ENCODE peak calls at places on chromosomes 5 and 9, in nine cellular contexts. P is heart left ventricle, H is neural progenitor cell, C is upper lobe of right lung, S is retinal pigment epithelial cell, B is left lung, D is left ventricle myocardium inferior, N is tibial artery, V is IMR-90. X is an unnamed sample.

GRCh38 chr9:130308081-130308571 is 42.6 kb downstream of the HMCN2 start:
- DNase-seq in B (no peak), S (no peak), H (no peak), D (no peak), P (no peak), N (no peak), V (no peak), C (no peak), X (no peak)

GRCh38 chr9:123360161-123361085 is 4.4 kb downstream of the CRB2 start:
- DNase-seq in D (no peak), C (peak), H (peak), N (no peak), B (peak), S (peak), P (no peak), V (no peak), X (no peak)

GRCh38 chr5:160221082-160221481 is 8.2 kb upstream of the FABP6 start:
- DNase-seq in C (no peak), H (no peak), D (no peak), S (no peak), N (no peak), P (no peak), B (no peak), V (no peak), X (no peak)

GRCh38 chr5:135127604-135128240 is 93.7 kb upstream of the PITX1 start:
- DNase-seq in H (no peak), D (no peak), P (no peak), V (peak), B (no peak), N (no peak), C (no peak), S (no peak), X (peak)

GRCh38 chr5:40754381-40755092 is 1.2 kb downstream of the TTC33 start:
- DNase-seq in B (no peak), H (peak), S (no peak), V (peak), P (no peak), C (no peak), N (no peak), D (no peak), X (no peak)

GRCh38 chr5:112467467-112467866 is 48.4 kb upstream of the EPB41L4A start:
- DNase-seq in S (no peak), C (no peak), N (no peak), B (no peak), D (no peak), P (no peak), H (no peak), V (no peak), X (no peak)

GRCh38 chr5:139845846-139846681 is 50.5 kb downstream of the PSD2 start:
- DNase-seq in V (no peak), N (peak), S (no peak), C (peak), D (no peak), B (no peak), H (no peak), P (no peak), X (no peak)

GRCh38 chr5:52989025-52989780 is at the start of gene ITGA2:
- DNase-seq in P (peak), V (peak), H (peak), B (peak), S (no peak), D (peak), N (peak), C (peak), X (peak)

GRCh38 chr9:114149181-114149580 is 6.2 kb upstream of the COL27A1 start:
- DNase-seq in B (no peak), V (no peak), P (no peak), N (no peak), S (no peak), H (no peak), D (no peak), C (no peak), X (no peak)

GRCh38 chr9:114151426-114151956 is 3.8 kb upstream of the COL27A1 start:
- DNase-seq in S (no peak), N (no peak), P (no peak), D (no peak), V (no peak), C (no peak), B (no peak), H (no peak), X (no peak)

GRCh38 chr9:114146735-114147134 is 8.6 kb upstream of the COL27A1 start:
- DNase-seq in P (no peak), S (no peak), N (no peak), H (no peak), D (no peak), B (no peak), C (no peak), V (no peak), X (no peak)

GRCh38 chr9:114150608-114151007 is 4.7 kb upstream of the COL27A1 start:
- DNase-seq in N (no peak), D (no peak), P (no peak), V (no peak), C (no peak), H (no peak), B (no peak), S (no peak), X (no peak)

GRCh38 chr9:114149765-114150340 is 5.5 kb upstream of the COL27A1 start:
- DNase-seq in V (no peak), B (no peak), D (no peak), H (no peak), P (no peak), C (no peak), S (no peak), N (no peak), X (no peak)
- H3K4me3 ChIP-seq in V (no peak), B (no peak), D (no peak), H (no peak), P (no peak), C (no peak), S (no peak), N (no peak), X (no peak)

GRCh38 chr5:119343042-119343441 is 12.8 kb upstream of the TNFAIP8 start:
- DNase-seq in C (no peak), S (no peak), H (no peak), N (no peak), V (peak), D (no peak), P (no peak), B (no peak), X (no peak)

GRCh38 chr5:119340597-119341218 is 15.1 kb upstream of the TNFAIP8 start:
- DNase-seq in V (no peak), D (no peak), C (no peak), N (no peak), B (no peak), H (no peak), S (no peak), P (no peak), X (no peak)

GRCh38 chr5:119339965-119340364 is 15.9 kb upstream of the TNFAIP8 start:
- DNase-seq in H (no peak), V (no peak), C (no peak), S (no peak), N (no peak), D (no peak), B (no peak), P (no peak), X (no peak)

GRCh38 chr5:119342414-119342813 is 13.4 kb upstream of the TNFAIP8 start:
- DNase-seq in S (no peak), D (no peak), N (no peak), P (no peak), H (no peak), B (no peak), V (no peak), C (no peak), X (no peak)

GRCh38 chr5:119341452-119342349 is 14.1 kb upstream of the TNFAIP8 start:
- DNase-seq in C (no peak), P (no peak), S (no peak), V (no peak), B (no peak), H (no peak), N (no peak), D (no peak), X (no peak)
- H3K4me3 ChIP-seq in C (peak), P (no peak), S (no peak), V (no peak), B (no peak), H (no peak), N (no peak), D (no peak), X (no peak)

DNA sequence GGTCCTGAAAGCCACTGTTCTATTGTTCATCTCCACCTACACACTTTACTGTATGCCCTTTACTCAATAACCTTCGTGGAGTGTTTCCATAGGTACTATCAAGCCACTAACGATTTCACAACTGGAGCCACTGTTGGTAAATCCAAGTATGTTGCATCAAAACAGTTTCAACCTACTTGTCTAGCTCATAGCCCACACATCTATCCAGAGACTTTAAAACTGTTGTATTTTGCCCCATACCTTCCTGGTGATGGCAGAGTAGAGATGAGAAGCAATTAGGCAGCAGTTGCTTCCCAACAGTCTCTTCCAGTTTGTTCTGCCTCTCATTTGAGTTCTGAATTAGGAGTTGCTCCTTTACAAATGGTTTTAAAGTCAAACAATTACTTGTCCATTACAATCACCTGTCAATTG is 607 bp downstream of the FAXDC2 start:
- DNase-seq in B (no peak), C (no peak), D (no peak), S (no peak), H (no peak), V (peak), P (no peak), N (no peak), X (peak)
- H3K4me3 ChIP-seq in B (peak), C (peak), D (peak), S (peak), H (peak), V (peak), P (peak), N (peak), X (no peak)

DNA sequence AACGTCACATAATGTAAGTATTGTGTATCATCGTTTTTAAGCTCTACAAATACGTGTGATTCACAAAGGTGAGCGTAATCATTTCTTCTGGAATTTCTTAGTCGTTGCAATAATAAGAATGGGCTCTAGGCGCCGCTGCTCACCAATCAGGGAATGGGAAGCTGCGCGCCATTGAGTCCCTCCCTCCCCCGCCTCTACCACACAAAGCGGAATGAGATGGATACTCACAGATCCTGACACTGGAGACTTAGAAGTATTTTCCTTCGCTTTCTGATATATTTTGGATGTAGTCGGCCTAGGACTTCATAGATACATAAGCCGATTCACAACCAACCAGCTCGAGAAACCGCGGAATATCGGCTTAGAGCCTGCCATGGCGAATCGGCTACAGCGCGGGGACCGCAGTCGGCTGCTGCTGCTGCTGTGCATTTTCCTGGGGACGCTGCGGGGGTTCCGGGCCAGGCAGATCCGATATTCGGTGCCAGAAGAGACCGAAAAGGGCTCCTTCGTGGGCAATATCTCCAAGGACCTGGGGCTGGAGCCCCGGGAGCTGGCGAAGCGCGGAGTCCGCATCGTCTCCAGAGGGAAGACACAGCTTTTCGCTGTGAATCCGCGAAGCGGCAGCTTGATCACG is at the start of gene PCDHGA11:
- DNase-seq in D (no peak), C (no peak), S (no peak), B (no peak), V (peak), H (peak), N (no peak), P (peak), X (peak)
- H3K4me3 ChIP-seq in D (peak), C (peak), S (peak), B (peak), V (peak), H (peak), N (peak), P (peak), X (no peak)

DNA sequence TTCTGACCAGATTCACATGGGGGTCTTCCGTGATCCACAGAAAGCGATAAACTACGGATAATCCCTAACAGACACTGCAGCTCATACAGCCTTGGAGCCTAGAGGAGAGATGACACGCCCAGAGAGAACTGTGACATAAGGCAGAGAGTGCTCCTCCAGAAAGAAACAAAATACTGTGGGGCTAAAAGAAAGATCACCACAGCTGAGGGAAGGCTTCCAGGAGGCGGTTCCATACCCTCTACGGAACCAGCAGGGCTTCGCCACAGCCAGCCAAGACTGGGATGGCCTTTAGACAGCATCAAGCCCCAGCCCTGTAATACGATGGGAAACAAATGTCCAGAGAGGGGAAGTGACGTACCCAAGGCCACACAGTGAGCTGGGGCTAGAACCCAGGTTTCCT is 19.3 kb downstream of the GPX3 start:
- DNase-seq in N (no peak), D (no peak), V (no peak), S (no peak), P (no peak), C (no peak), H (no peak), B (no peak), X (no peak)
- H3K4me3 ChIP-seq in N (no peak), D (no peak), V (no peak), S (no peak), P (no peak), C (no peak), H (no peak), B (no peak), X (no peak)

DNA sequence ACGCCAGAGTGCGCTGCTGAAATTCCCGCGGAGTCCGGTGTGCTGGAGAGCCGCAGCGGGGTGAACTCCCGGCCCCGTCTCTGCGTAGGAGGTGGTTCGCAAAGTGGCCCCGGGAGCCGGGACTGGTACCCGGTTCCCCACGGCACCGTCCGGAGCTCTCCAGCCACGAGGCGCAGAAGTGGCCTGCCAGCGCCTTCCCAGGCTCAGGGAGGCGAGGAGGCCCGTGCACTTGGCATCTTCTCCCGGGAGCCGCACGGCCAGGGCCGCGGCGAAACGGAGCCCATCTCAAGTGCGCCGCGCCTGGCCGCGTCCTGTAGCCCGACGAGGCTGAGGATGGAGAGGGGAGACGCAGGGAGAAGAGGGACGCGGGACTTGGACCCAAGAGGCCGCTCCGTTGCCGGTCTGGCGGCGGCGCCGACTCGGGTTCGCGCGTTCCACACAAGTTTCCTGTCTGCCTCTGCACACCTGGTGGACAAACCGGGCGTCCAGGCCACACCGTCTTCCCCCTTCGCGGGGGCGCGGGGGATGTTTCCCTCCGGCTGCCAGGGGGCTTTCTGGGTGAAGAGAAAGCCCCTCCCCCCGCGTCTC is 1.0 kb upstream of the IRX1 start:
- DNase-seq in H (peak), P (no peak), B (no peak), S (no peak), C (no peak), V (no peak), D (no peak), N (no peak), X (peak)
- H3K4me3 ChIP-seq in H (peak), P (peak), B (peak), S (no peak), C (peak), V (no peak), D (peak), N (peak), X (peak)

DNA sequence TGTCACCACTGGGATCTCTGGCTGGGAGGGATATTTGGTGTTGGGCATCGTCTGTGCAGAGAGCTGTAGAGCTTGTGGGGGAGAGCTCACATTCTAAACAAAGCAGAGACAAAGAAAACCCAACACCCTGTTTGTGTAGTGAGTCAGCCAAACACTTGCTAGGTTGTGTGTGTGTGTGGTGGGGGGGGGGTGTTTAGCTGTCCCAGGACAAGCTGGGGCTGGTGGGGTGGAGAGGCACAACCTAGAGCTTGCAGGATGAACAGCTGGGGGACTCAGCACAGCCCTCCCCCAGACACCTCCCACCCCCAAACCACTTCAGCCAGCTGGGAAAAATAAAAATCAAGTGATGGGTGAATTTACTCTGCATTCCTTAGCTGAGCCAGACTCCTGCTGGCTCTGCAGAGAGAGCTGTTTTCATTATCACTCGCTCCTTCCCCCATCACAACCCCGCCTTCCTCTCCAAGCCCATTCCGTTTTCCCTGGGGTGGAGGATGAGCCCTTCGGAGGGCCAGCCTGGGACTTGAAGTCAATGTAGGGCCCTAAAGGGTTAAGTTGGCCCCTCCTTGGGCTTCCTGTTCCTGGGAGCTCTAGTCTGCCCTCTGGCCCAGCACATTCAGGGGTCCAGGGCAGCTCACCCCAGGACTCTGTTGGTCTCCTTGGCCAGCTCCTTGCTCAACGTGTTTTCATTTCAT is 2.6 kb downstream of the OLFML2A start:
- DNase-seq in P (peak), N (peak), D (no peak), C (peak), H (peak), S (peak), B (no peak), V (peak), X (peak)
- H3K4me3 ChIP-seq in P (no peak), N (no peak), D (peak), C (no peak), H (peak), S (no peak), B (no peak), V (no peak), X (no peak)

DNA sequence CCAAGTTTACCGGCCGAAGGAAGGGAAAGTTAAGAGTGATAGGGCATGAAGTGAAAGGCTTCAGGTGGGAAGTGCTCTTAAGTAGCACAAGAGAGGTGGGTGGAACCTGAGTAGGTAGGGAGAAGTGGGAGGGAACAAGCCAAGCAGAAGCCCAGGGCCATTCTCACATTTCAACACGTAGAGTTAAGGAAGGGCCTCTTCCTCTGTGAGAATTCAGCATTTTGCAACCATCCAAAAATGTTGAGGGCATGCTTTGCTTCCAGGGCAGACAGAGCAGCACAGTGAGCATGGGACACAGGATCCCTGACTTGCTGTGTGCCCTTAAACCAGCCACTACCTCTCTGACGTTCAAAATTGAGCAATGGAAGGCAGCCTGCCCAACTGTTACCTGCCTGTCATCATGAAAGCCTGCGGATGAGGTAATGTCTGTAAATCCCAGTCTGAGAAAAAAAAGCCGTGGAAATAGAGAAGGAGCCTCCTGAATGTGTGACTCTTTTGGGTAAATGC is 3.3 kb downstream of the CYFIP2 start:
- DNase-seq in P (peak), S (no peak), H (no peak), C (peak), B (peak), D (no peak), N (no peak), V (no peak), X (no peak)
- H3K4me3 ChIP-seq in P (no peak), S (no peak), H (no peak), C (no peak), B (no peak), D (no peak), N (no peak), V (no peak), X (no peak)

GRCh38 chr5:4537489-4537888 is 602.6 kb upstream of the ADAMTS16 start:
- DNase-seq in P (no peak), S (no peak), H (no peak), B (no peak), V (no peak), N (no peak), D (no peak), C (no peak), X (no peak)

GRCh38 chr5:4531756-4532704 is 608.1 kb upstream of the ADAMTS16 start:
- DNase-seq in N (no peak), S (no peak), V (no peak), D (no peak), C (no peak), H (no peak), P (no peak), B (no peak), X (no peak)

GRCh38 chr5:4532705-4533080 is 607.4 kb upstream of the ADAMTS16 start:
- DNase-seq in H (no peak), B (no peak), D (no peak), N (no peak), S (no peak), C (no peak), P (no peak), V (no peak), X (no peak)

DNA sequence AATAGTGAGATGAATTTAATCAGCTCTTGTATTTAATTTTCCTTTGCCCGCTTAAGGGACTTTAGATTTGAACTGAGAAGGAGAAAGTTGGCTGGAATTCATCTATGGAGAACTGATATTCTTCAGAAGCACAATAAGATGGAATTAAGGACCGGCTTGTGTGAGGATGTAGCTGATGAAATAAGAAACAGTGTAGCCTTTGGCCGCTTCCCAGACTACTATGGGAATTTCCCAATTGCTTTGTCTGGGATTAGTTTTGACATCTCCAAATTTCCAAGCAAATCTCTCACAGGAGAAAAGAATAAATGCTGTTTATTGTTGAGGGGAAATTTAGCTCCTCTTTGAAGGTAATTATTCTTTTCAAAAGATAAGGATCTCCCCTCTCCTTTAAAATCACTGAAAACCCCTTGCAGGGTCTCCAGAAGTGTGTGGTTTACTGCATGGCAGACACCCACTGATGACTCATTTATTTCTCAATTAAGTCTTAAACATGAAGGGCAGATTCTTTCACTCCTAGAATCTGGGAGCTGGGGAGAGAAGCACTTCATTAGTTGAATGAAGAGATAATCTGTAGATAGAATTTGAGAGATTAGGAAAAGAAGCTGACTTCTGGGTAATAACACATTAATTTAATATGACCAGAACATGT is 606.5 kb upstream of the ADAMTS16 start:
- DNase-seq in S (no peak), V (no peak), N (no peak), P (no peak), D (no peak), C (no peak), B (no peak), H (no peak), X (peak)
- H3K4me3 ChIP-seq in S (no peak), V (no peak), N (no peak), P (no peak), D (no peak), C (no peak), B (no peak), H (no peak), X (no peak)

X was measured in mammary epithelial cell.